ENCODE peak calls at places on chromosomes 6 and 20, in four cellular contexts. B is adrenal gland, W is left ventricle myocardium inferior, M is HCT116. D is an unnamed sample.
A peak's percentile ranks its signal among the peaks of the same experiment; 100 is the strongest.

GRCh38 chr6:40997256-40997957 is 41.6 kb downstream of the UNC5CL start:
- DNase-seq in B (peak; percentile 32), W (no peak), M (peak; percentile 82), D (no peak)

GRCh38 chr6:80094017-80094416 is 12.5 kb upstream of the BCKDHB start:
- DNase-seq in B (no peak), W (no peak), M (peak; percentile 6), D (no peak)

GRCh38 chr6:151677427-151677826 is 130.1 kb upstream of the ESR1 start:
- DNase-seq in B (no peak), W (no peak), M (no peak), D (no peak)

GRCh38 chr6:111809264-111809663 is 64.0 kb downstream of the FYN start:
- DNase-seq in B (no peak), W (no peak), M (no peak), D (no peak)

GRCh38 chr20:47540443-47541354 is 39.0 kb downstream of the NCOA3 start:
- DNase-seq in B (no peak), W (no peak), M (peak; percentile 24), D (no peak)

GRCh38 chr20:61189534-61189933 is 62.5 kb upstream of the CDH4 start:
- DNase-seq in B (no peak), W (no peak), M (no peak), D (no peak)

GRCh38 chr20:34579191-34579661 is 20.7 kb downstream of the MAP1LC3A start:
- DNase-seq in B (peak; percentile 73), W (peak; percentile 61), M (peak; percentile 28), D (no peak)

GRCh38 chr6:132832891-132833290 is 18.5 kb downstream of the RPS12 start:
- DNase-seq in B (no peak), W (no peak), M (no peak), D (no peak)

GRCh38 chr6:127289934-127290333 is 23.3 kb downstream of the RNF146 start:
- DNase-seq in B (no peak), W (no peak), M (no peak), D (no peak)

GRCh38 chr20:18019068-18019467 is 38.6 kb downstream of the OVOL2 start:
- DNase-seq in B (no peak), W (no peak), M (no peak), D (no peak)

GRCh38 chr6:159490298-159490937 is 202.6 kb downstream of the SOD2 start:
- DNase-seq in B (no peak), W (no peak), M (no peak), D (no peak)

GRCh38 chr6:155387551-155387950 is 68.1 kb downstream of the NOX3 start:
- DNase-seq in B (no peak), W (no peak), M (no peak), D (no peak)

GRCh38 chr6:74044417-74045096 is 348.6 kb downstream of the CD109 start:
- DNase-seq in B (no peak), W (no peak), M (no peak), D (no peak)

GRCh38 chr6:33417127-33417902 is 592 bp downstream of the CUTA start:
- DNase-seq in B (peak; percentile 63), W (no peak), M (no peak), D (no peak)

GRCh38 chr6:81890846-81891245 is 138.4 kb upstream of the TENT5A start:
- DNase-seq in B (no peak), W (no peak), M (no peak), D (no peak)

GRCh38 chr20:49569403-49570115 is 1.6 kb upstream of the PTGIS start:
- DNase-seq in B (no peak), W (no peak), M (no peak), D (no peak)

GRCh38 chr6:34174846-34175399 is 29.0 kb upstream of the GRM4 start:
- DNase-seq in B (no peak), W (no peak), M (no peak), D (peak; percentile 23)

GRCh38 chr6:11231564-11232176 is 798 bp downstream of the NEDD9 start:
- DNase-seq in B (no peak), W (no peak), M (no peak), D (no peak)

GRCh38 chr6:48834706-48835105 is 628.3 kb downstream of the MMUT start:
- DNase-seq in B (no peak), W (no peak), M (no peak), D (no peak)

GRCh38 chr6:138800377-138801150 is 4.7 kb downstream of the ECT2L start:
- DNase-seq in B (no peak), W (no peak), M (no peak), D (no peak)

GRCh38 chr6:89357390-89357789 is 4.9 kb upstream of the UBE2J1 start:
- DNase-seq in B (no peak), W (no peak), M (no peak), D (no peak)

GRCh38 chr20:50136822-50137599 is 16.5 kb downstream of the PEDS1 start:
- DNase-seq in B (no peak), W (no peak), M (no peak), D (peak; percentile 41)

GRCh38 chr6:43016166-43016915 is 2.3 kb downstream of the KLHDC3 start:
- DNase-seq in B (no peak), W (no peak), M (no peak), D (no peak)

GRCh38 chr6:169885831-169886230 is 134.4 kb downstream of the ERMARD start:
- DNase-seq in B (no peak), W (no peak), M (no peak), D (no peak)

GRCh38 chr6:163745566-163746400 is 331.3 kb downstream of the QKI start:
- DNase-seq in B (no peak), W (peak; percentile 76), M (no peak), D (no peak)

DNA sequence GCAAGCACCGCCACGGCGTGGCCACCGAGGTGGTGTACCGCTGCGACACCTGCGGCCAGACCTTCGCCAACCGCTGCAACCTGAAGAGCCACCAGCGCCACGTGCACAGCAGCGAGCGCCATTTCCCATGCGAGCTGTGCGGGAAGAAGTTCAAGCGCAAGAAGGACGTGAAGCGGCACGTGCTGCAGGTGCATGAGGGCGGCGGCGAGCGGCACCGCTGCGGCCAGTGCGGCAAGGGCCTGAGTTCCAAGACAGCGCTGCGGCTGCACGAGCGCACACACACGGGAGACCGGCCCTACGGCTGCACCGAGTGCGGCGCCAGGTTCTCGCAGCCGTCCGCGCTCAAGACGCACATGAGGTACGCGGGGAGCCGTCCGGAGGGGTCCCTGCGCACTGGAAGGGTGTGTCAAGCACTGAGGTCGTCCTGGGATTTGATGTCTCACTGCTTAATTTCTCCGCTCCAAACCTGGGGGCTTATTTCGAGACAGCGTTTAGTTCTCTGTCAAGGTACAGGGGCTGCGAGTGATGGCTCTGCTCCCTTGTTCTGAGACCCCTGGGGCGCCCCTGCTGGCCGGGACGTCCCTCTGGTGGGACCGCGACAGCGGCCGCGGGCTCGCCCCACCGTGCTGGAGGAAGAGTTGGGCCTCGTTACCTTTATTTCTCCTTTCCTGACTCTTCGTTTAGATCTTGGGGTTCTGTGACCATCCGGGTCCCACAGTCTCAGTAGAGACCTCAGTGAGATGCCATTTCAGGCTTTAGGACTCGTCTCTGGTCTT is 3.6 kb downstream of the GZF1 start:
- DNase-seq in B (no peak), W (no peak), M (no peak), D (no peak)
- H3K27ac ChIP-seq in B (peak overlapping the region; percentile 24), W (peak overlapping the region; percentile 24), M (no peak overlapping the region), D (no peak overlapping the region)

GRCh38 chr6:106729848-106730247 is 100.5 kb downstream of the QRSL1 start:
- DNase-seq in B (no peak), W (no peak), M (no peak), D (no peak)
- H3K4me3 ChIP-seq in B (no peak overlapping the region), W (no peak overlapping the region), M (no peak overlapping the region), D (no peak overlapping the region)

GRCh38 chr6:85404497-85405174 is 45.2 kb upstream of the NT5E start:
- DNase-seq in B (peak; percentile 16), W (no peak), M (peak; percentile 43), D (no peak)

GRCh38 chr6:85405175-85405852 is 44.6 kb upstream of the NT5E start:
- DNase-seq in B (no peak), W (no peak), M (no peak), D (no peak)

GRCh38 chr6:85406641-85407075 is 43.2 kb upstream of the NT5E start:
- DNase-seq in B (no peak), W (no peak), M (no peak), D (no peak)

GRCh38 chr6:85408039-85408438 is 41.8 kb upstream of the NT5E start:
- DNase-seq in B (no peak), W (no peak), M (no peak), D (no peak)

DNA sequence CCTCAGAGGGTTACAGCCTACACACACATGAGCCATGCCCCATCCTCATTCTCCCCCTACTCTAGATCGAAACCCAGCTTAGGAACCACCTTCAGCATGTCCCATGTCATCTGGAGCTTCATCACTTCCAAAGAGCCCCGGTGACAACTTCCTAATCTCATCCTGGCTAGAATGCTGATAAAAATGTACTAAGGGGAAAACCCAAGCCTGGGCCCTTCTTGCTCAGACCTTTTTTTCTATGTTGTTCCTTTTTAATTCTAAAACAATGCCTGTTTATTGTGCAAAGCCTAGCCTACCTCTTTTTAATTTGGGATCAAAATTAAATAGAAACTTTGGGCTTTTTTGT is 44.1 kb upstream of the NT5E start:
- DNase-seq in B (no peak), W (no peak), M (no peak), D (no peak)
- H3K4me1 ChIP-seq in B (no peaks in the 10 kb centered on the region), W (peaks cover 24% of the 10 kb centered on the region), M (peaks cover 63% of the 10 kb centered on the region), D (peaks cover 16% of the 10 kb centered on the region)

GRCh38 chr20:7371518-7372158 is 568.6 kb downstream of the HAO1 start:
- DNase-seq in B (no peak), W (no peak), M (no peak), D (no peak)
- H3K27ac ChIP-seq in B (no peak overlapping the region), W (no peak overlapping the region), M (no peak overlapping the region), D (no peak overlapping the region)

GRCh38 chr6:150593119-150593518 is 6.6 kb upstream of the PLEKHG1 start:
- DNase-seq in B (no peak), W (no peak), M (no peak), D (no peak)
- H3K4me3 ChIP-seq in B (no peak overlapping the region), W (no peak overlapping the region), M (no peak overlapping the region), D (no peak overlapping the region)

DNA sequence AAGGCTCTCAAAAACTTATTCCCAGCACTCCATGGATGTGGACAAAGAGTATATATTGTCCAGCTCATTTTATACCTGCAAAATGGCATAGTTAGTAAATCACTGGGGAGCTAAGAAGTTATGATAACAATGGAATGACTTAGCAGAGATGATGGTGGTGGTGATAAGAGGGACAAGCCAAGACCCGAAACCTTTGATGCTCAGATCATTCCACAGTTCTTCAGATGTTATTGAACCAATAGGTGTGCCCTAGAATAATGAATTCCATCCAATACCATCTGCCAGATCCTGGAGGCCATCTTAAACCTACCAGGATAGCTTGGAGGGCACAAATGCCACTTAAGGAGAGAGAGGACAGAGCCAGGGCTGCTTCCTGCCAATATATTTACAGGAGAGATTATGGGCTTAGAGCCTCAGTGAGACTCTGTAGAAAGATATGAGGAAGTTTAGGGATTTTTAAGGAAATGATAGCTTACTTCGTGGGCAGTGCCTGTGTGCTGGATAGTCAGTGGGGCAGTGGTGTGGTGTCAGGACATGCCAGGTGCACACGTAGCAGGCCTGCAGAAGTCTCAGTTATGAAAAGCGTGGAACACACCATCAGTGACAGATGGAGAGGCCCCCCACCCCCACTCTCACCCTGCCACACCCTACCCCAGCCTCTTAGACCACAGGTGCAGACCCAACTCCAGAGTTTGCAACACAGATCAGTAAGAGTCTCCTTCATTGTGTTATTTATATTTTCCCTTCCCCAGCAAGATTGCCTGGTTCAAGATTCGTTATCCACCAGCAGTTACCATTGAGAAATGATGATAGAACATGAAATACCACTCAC is 209.7 kb upstream of the SUPT3H start:
- DNase-seq in B (no peak), W (no peak), M (no peak), D (no peak)
- H3K4me1 ChIP-seq in B (no peaks in the 10 kb centered on the region), W (no peaks in the 10 kb centered on the region), M (peaks cover 25% of the 10 kb centered on the region), D (no peaks in the 10 kb centered on the region)

D was measured in upper lobe of right lung.